ENCODE peak calls at places on chromosome 16, in four cellular contexts. One of them, this sample, is unnamed.

GRCh38 chr16:87002717-87003413 is 314.3 kb downstream of the C16orf95 start:
- DNase-seq in lower lobe of right lung: no peak
- DNase-seq in K562: no peak
- DNase-seq in effector memory CD4-positive, alpha-beta T cell: no peak
- DNase-seq in this sample: peak; percentile 71

GRCh38 chr16:54291107-54291980 is 4.8 kb upstream of the IRX3 start:
- DNase-seq in lower lobe of right lung: no peak
- DNase-seq in K562: no peak
- DNase-seq in effector memory CD4-positive, alpha-beta T cell: no peak
- DNase-seq in this sample: no peak

GRCh38 chr16:87954361-87954760 is 3.1 kb downstream of the BANP start:
- DNase-seq in lower lobe of right lung: peak; percentile 71
- DNase-seq in K562: no peak
- DNase-seq in effector memory CD4-positive, alpha-beta T cell: no peak
- DNase-seq in this sample: no peak

GRCh38 chr16:60151987-60152386 is 1417.9 kb upstream of the GOT2 start:
- DNase-seq in lower lobe of right lung: no peak
- DNase-seq in K562: no peak
- DNase-seq in effector memory CD4-positive, alpha-beta T cell: no peak
- DNase-seq in this sample: no peak

GRCh38 chr16:51553910-51554309 is 402.8 kb upstream of the SALL1 start:
- DNase-seq in lower lobe of right lung: no peak
- DNase-seq in K562: no peak
- DNase-seq in effector memory CD4-positive, alpha-beta T cell: no peak
- DNase-seq in this sample: no peak

GRCh38 chr16:84465154-84465553 is 39.3 kb downstream of the MEAK7 start:
- DNase-seq in lower lobe of right lung: no peak
- DNase-seq in K562: no peak
- DNase-seq in effector memory CD4-positive, alpha-beta T cell: no peak
- DNase-seq in this sample: no peak

GRCh38 chr16:68350951-68351350 is 40.1 kb downstream of the PRMT7 start:
- DNase-seq in lower lobe of right lung: no peak
- DNase-seq in K562: no peak
- DNase-seq in effector memory CD4-positive, alpha-beta T cell: no peak
- DNase-seq in this sample: no peak

GRCh38 chr16:49698931-49699715 is 156.8 kb downstream of the ZNF423 start:
- DNase-seq in lower lobe of right lung: no peak
- DNase-seq in K562: no peak
- DNase-seq in effector memory CD4-positive, alpha-beta T cell: no peak
- DNase-seq in this sample: peak; percentile 82

GRCh38 chr16:77696149-77696548 is 26.2 kb upstream of the NUDT7 start:
- DNase-seq in lower lobe of right lung: no peak
- DNase-seq in K562: no peak
- DNase-seq in effector memory CD4-positive, alpha-beta T cell: no peak
- DNase-seq in this sample: no peak

GRCh38 chr16:17382514-17382913 is 88.2 kb downstream of the XYLT1 start:
- DNase-seq in lower lobe of right lung: no peak
- DNase-seq in K562: no peak
- DNase-seq in effector memory CD4-positive, alpha-beta T cell: no peak
- DNase-seq in this sample: no peak

GRCh38 chr16:85768225-85768624 is 17.3 kb upstream of the C16orf74 start:
- DNase-seq in lower lobe of right lung: no peak
- DNase-seq in K562: no peak
- DNase-seq in effector memory CD4-positive, alpha-beta T cell: no peak
- DNase-seq in this sample: no peak

GRCh38 chr16:5615868-5616642 is 518.5 kb upstream of the EEF2KMT start:
- DNase-seq in lower lobe of right lung: peak; percentile 60
- DNase-seq in K562: peak; percentile 89
- DNase-seq in effector memory CD4-positive, alpha-beta T cell: no peak
- DNase-seq in this sample: peak; percentile 67

GRCh38 chr16:15575293-15576049 is 67.5 kb downstream of the MARF1 start:
- DNase-seq in lower lobe of right lung: no peak
- DNase-seq in K562: peak; percentile 67
- DNase-seq in effector memory CD4-positive, alpha-beta T cell: no peak
- DNase-seq in this sample: no peak

GRCh38 chr16:31496670-31497069 is 11.5 kb downstream of the RUSF1 start:
- DNase-seq in lower lobe of right lung: peak; percentile 81
- DNase-seq in K562: no peak
- DNase-seq in effector memory CD4-positive, alpha-beta T cell: no peak
- DNase-seq in this sample: no peak

GRCh38 chr16:30340621-30341020 is 14.5 kb downstream of the CD2BP2 start:
- DNase-seq in lower lobe of right lung: no peak
- DNase-seq in K562: no peak
- DNase-seq in effector memory CD4-positive, alpha-beta T cell: no peak
- DNase-seq in this sample: no peak

GRCh38 chr16:87324411-87325275 is 7.5 kb upstream of the C16orf95 start:
- DNase-seq in lower lobe of right lung: no peak
- DNase-seq in K562: peak; percentile 79
- DNase-seq in effector memory CD4-positive, alpha-beta T cell: peak; percentile 17
- DNase-seq in this sample: peak; percentile 36

GRCh38 chr16:72736074-72736473 is 311.9 kb downstream of the ZFHX3 start:
- DNase-seq in lower lobe of right lung: no peak
- DNase-seq in K562: no peak
- DNase-seq in effector memory CD4-positive, alpha-beta T cell: no peak
- DNase-seq in this sample: no peak

GRCh38 chr16:58678716-58679115 is 5.9 kb downstream of the SLC38A7 start:
- DNase-seq in lower lobe of right lung: no peak
- DNase-seq in K562: no peak
- DNase-seq in effector memory CD4-positive, alpha-beta T cell: no peak
- DNase-seq in this sample: no peak

GRCh38 chr16:12187939-12188673 is 211.6 kb downstream of the SNX29 start:
- DNase-seq in lower lobe of right lung: no peak
- DNase-seq in K562: no peak
- DNase-seq in effector memory CD4-positive, alpha-beta T cell: no peak
- DNase-seq in this sample: no peak

GRCh38 chr16:81148277-81148676 is 52.1 kb upstream of the GCSH start:
- DNase-seq in lower lobe of right lung: no peak
- DNase-seq in K562: no peak
- DNase-seq in effector memory CD4-positive, alpha-beta T cell: no peak
- DNase-seq in this sample: no peak

GRCh38 chr16:73095142-73095791 is 47.3 kb upstream of the ZFHX3 start:
- DNase-seq in lower lobe of right lung: no peak
- DNase-seq in K562: no peak
- DNase-seq in effector memory CD4-positive, alpha-beta T cell: no peak
- DNase-seq in this sample: no peak

GRCh38 chr16:4597174-4597573 is 17.5 kb downstream of the UBALD1 start:
- DNase-seq in lower lobe of right lung: no peak
- DNase-seq in K562: no peak
- DNase-seq in effector memory CD4-positive, alpha-beta T cell: no peak
- DNase-seq in this sample: no peak

GRCh38 chr16:48906076-48906475 is 296.1 kb upstream of the N4BP1 start:
- DNase-seq in lower lobe of right lung: no peak
- DNase-seq in K562: no peak
- DNase-seq in effector memory CD4-positive, alpha-beta T cell: no peak
- DNase-seq in this sample: no peak

GRCh38 chr16:63714876-63715275 is 1407.0 kb downstream of the CDH11 start:
- DNase-seq in lower lobe of right lung: no peak
- DNase-seq in K562: no peak
- DNase-seq in effector memory CD4-positive, alpha-beta T cell: no peak
- DNase-seq in this sample: no peak

GRCh38 chr16:29989111-29989858 is 6.1 kb downstream of the HIRIP3 start:
- DNase-seq in lower lobe of right lung: peak; percentile 77
- DNase-seq in K562: no peak
- DNase-seq in effector memory CD4-positive, alpha-beta T cell: no peak
- DNase-seq in this sample: no peak

GRCh38 chr16:10729104-10729503 is 14.5 kb upstream of the NUBP1 start:
- DNase-seq in lower lobe of right lung: no peak
- DNase-seq in K562: no peak
- DNase-seq in effector memory CD4-positive, alpha-beta T cell: no peak
- DNase-seq in this sample: no peak

GRCh38 chr16:49564577-49565224 is 191.1 kb downstream of the C16orf78 start:
- DNase-seq in lower lobe of right lung: no peak
- DNase-seq in K562: no peak
- DNase-seq in effector memory CD4-positive, alpha-beta T cell: no peak
- DNase-seq in this sample: peak; percentile 83

GRCh38 chr16:56311208-56312027 is 113.9 kb downstream of the AMFR start:
- DNase-seq in lower lobe of right lung: no peak
- DNase-seq in K562: no peak
- DNase-seq in effector memory CD4-positive, alpha-beta T cell: no peak
- DNase-seq in this sample: peak; percentile 83

GRCh38 chr16:79644977-79645667 is 44.6 kb upstream of the MAF start:
- DNase-seq in lower lobe of right lung: no peak
- DNase-seq in K562: no peak
- DNase-seq in effector memory CD4-positive, alpha-beta T cell: no peak
- DNase-seq in this sample: peak; percentile 47

GRCh38 chr16:74307383-74307782 is 10.8 kb downstream of the PSMD7 start:
- DNase-seq in lower lobe of right lung: no peak
- DNase-seq in K562: no peak
- DNase-seq in effector memory CD4-positive, alpha-beta T cell: no peak
- DNase-seq in this sample: no peak
- H3K36me3 ChIP-seq in lower lobe of right lung: peaks cover 58% of the 10 kb centered on the region
- H3K36me3 ChIP-seq in K562: peaks cover 55% of the 10 kb centered on the region
- H3K36me3 ChIP-seq in effector memory CD4-positive, alpha-beta T cell: peaks cover 53% of the 10 kb centered on the region
- H3K36me3 ChIP-seq in this sample: peaks cover 26% of the 10 kb centered on the region

GRCh38 chr16:67246945-67247697 is at the start of gene FHOD1:
- DNase-seq in lower lobe of right lung: peak; percentile 99
- DNase-seq in K562: peak; percentile 94
- DNase-seq in effector memory CD4-positive, alpha-beta T cell: peak; percentile 94
- DNase-seq in this sample: peak; percentile 98

GRCh38 chr16:67244387-67245188 is 2.7 kb downstream of the FHOD1 start:
- DNase-seq in lower lobe of right lung: peak; percentile 89
- DNase-seq in K562: peak; percentile 28
- DNase-seq in effector memory CD4-positive, alpha-beta T cell: peak; percentile 79
- DNase-seq in this sample: peak; percentile 75

GRCh38 chr16:67246081-67246944 is 968 bp downstream of the FHOD1 start:
- DNase-seq in lower lobe of right lung: peak; percentile 95
- DNase-seq in K562: peak; percentile 68
- DNase-seq in effector memory CD4-positive, alpha-beta T cell: peak; percentile 50
- DNase-seq in this sample: peak; percentile 92

GRCh38 chr16:67245189-67245585 is 2.1 kb downstream of the FHOD1 start:
- DNase-seq in lower lobe of right lung: peak; percentile 43
- DNase-seq in K562: no peak
- DNase-seq in effector memory CD4-positive, alpha-beta T cell: no peak
- DNase-seq in this sample: no peak

DNA sequence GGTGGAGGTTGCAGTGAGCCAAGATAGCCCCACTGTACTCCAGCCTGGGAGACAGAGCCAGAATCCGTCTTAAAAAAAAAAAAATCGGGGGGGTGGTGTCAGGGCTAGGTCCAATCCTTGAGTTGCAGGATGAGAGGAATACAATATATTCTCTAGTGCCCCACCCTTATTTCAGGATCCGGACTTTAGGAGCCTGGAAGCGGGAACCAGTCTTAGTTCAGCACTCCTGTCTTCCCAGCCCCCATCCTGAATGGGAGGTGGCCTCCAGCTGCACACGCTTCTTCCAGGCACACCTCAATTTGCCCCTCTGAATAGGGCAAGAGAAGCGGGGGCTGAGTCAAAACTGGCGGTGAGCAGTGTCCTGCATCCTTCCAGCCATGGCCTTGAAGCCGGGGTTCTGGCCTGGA is 1.6 kb downstream of the FHOD1 start:
- DNase-seq in lower lobe of right lung: no peak
- DNase-seq in K562: no peak
- DNase-seq in effector memory CD4-positive, alpha-beta T cell: no peak
- DNase-seq in this sample: no peak
- H3K36me3 ChIP-seq in lower lobe of right lung: no peaks in the 10 kb centered on the region
- H3K36me3 ChIP-seq in K562: peaks cover 26% of the 10 kb centered on the region
- H3K36me3 ChIP-seq in effector memory CD4-positive, alpha-beta T cell: no peaks in the 10 kb centered on the region
- H3K36me3 ChIP-seq in this sample: no peaks in the 10 kb centered on the region

DNA sequence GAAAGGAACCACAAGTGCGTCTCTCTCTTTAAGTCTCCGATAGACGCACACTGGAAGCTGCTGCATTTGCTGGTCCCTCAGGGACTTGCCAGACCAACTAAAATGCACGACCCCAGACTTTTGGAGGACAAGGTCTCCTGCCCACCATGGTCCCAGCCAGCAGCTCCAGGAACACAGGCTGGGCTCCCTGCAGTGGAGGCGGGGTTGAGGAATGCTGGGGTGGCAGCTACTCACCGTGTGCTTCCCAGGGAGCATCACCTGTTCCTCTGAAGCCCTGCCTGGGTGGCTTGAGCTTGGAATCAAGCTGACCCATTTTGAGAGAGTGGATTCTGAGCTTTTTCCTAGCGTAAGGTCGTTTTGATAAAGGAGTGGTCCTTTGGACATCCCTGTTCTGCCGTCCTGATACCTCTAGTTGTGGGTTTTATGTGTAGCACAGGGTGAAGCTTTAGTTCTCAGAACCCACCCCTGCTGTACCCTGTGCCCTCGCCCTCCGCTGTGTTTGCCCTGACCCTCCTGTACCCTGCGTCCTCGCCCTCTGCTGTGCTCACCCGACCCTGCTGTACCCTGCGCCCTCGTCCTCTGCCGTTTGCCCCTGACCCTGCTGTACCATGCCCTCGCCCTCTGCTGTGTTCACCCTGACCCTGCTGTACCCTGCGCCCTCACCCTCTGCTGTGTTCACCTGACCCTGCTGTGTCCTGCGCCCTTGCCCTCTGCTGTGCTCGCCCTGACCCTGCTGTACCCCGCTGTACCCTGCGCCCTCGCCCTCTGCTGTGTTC is 11.0 kb downstream of the ZNF276 start:
- DNase-seq in lower lobe of right lung: no peak
- DNase-seq in K562: no peak
- DNase-seq in effector memory CD4-positive, alpha-beta T cell: no peak
- DNase-seq in this sample: no peak
- H3K36me3 ChIP-seq in lower lobe of right lung: peaks cover 95% of the 10 kb centered on the region
- H3K36me3 ChIP-seq in K562: peaks cover 96% of the 10 kb centered on the region
- H3K36me3 ChIP-seq in effector memory CD4-positive, alpha-beta T cell: peaks cover 85% of the 10 kb centered on the region
- H3K36me3 ChIP-seq in this sample: peaks cover 75% of the 10 kb centered on the region

GRCh38 chr16:89795676-89796075 is 20.8 kb downstream of the FANCA start:
- DNase-seq in lower lobe of right lung: no peak
- DNase-seq in K562: no peak
- DNase-seq in effector memory CD4-positive, alpha-beta T cell: no peak
- DNase-seq in this sample: no peak

GRCh38 chr16:89787365-89787805 is 29.1 kb downstream of the FANCA start:
- DNase-seq in lower lobe of right lung: no peak
- DNase-seq in K562: no peak
- DNase-seq in effector memory CD4-positive, alpha-beta T cell: no peak
- DNase-seq in this sample: no peak

GRCh38 chr16:89793955-89794354 is 22.5 kb downstream of the FANCA start:
- DNase-seq in lower lobe of right lung: no peak
- DNase-seq in K562: no peak
- DNase-seq in effector memory CD4-positive, alpha-beta T cell: no peak
- DNase-seq in this sample: no peak

GRCh38 chr16:89796104-89796503 is 20.3 kb downstream of the FANCA start:
- DNase-seq in lower lobe of right lung: no peak
- DNase-seq in K562: no peak
- DNase-seq in effector memory CD4-positive, alpha-beta T cell: no peak
- DNase-seq in this sample: no peak

DNA sequence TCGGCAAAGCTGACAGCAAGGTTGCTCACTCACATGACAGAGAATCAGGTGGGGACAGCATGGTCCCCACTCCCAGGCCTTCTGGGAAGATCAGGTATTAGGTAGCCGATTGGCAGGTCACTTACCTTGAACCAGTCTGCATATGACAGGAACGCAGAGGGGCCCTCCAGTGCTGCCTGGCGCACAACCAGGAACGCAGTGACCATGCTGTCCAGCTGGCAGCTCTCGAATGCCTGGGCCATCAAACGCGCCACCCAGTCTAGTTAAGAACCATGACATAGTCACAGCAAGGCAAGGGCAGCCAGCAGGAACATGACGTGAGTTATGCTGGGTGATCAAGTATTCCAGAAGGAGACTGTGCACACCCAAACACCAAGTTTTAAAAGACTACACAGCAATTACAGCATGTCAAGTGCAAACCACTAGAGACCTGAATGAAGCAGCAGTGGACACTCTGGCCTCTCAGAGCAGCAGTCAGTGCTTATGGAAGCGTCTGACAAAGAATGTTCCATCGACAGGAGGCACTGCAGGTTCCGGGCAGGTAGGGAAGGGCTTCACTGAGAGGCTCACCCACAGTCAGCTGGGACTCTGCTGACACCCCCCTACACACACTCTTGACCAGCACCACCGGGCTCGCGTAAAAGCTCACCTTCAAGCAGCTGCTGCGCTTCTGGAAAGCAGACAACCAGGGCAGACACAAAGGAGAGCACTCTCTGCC is 25.0 kb downstream of the FANCA start:
- DNase-seq in lower lobe of right lung: no peak
- DNase-seq in K562: no peak
- DNase-seq in effector memory CD4-positive, alpha-beta T cell: no peak
- DNase-seq in this sample: no peak
- H3K36me3 ChIP-seq in lower lobe of right lung: no peaks in the 10 kb centered on the region
- H3K36me3 ChIP-seq in K562: peaks cover 89% of the 10 kb centered on the region
- H3K36me3 ChIP-seq in effector memory CD4-positive, alpha-beta T cell: no peaks in the 10 kb centered on the region
- H3K36me3 ChIP-seq in this sample: peaks cover 52% of the 10 kb centered on the region